ENCODE peak calls at places on chromosomes 13 and 19, in ten cellular contexts. One of them, this sample, is unnamed. For H3K4me1, the result is how much of the 10 kb centered on the place peaks cover.

GRCh38 chr19:43450545-43450997 is 14.8 kb downstream of the LYPD3 start:
- DNase-seq in mesenchymal stem cell: peak
- DNase-seq in heart right ventricle: no peak
- DNase-seq in thoracic aorta: no peak
- DNase-seq in endodermal cell: no peak
- DNase-seq in OCI-LY7: no peak
- DNase-seq in GM23338: no peak
- DNase-seq in body of pancreas: no peak
- DNase-seq in A549: no peak
- DNase-seq in astrocyte: peak
- DNase-seq in this sample: no peak

GRCh38 chr13:104014803-104015645 is 948.8 kb upstream of the SLC10A2 start:
- DNase-seq in OCI-LY7: no peak
- DNase-seq in astrocyte: peak
- DNase-seq in heart right ventricle: no peak
- DNase-seq in endodermal cell: no peak
- DNase-seq in GM23338: no peak
- DNase-seq in thoracic aorta: no peak
- DNase-seq in A549: no peak
- DNase-seq in body of pancreas: no peak
- DNase-seq in mesenchymal stem cell: peak
- DNase-seq in this sample: peak

GRCh38 chr13:77696006-77696862 is 1.3 kb upstream of the SLAIN1 start:
- DNase-seq in astrocyte: no peak
- DNase-seq in body of pancreas: no peak
- DNase-seq in OCI-LY7: peak
- DNase-seq in endodermal cell: peak
- DNase-seq in thoracic aorta: no peak
- DNase-seq in heart right ventricle: no peak
- DNase-seq in A549: no peak
- DNase-seq in mesenchymal stem cell: no peak
- DNase-seq in GM23338: peak
- DNase-seq in this sample: no peak

GRCh38 chr19:45156751-45157150 is 4.0 kb downstream of the NKPD1 start:
- DNase-seq in thoracic aorta: no peak
- DNase-seq in astrocyte: no peak
- DNase-seq in heart right ventricle: no peak
- DNase-seq in body of pancreas: no peak
- DNase-seq in mesenchymal stem cell: no peak
- DNase-seq in endodermal cell: no peak
- DNase-seq in OCI-LY7: no peak
- DNase-seq in GM23338: no peak
- DNase-seq in A549: no peak
- DNase-seq in this sample: no peak

GRCh38 chr13:71801781-71802180 is 65.2 kb downstream of the DACH1 start:
- DNase-seq in astrocyte: no peak
- DNase-seq in heart right ventricle: no peak
- DNase-seq in GM23338: no peak
- DNase-seq in mesenchymal stem cell: no peak
- DNase-seq in body of pancreas: no peak
- DNase-seq in OCI-LY7: no peak
- DNase-seq in endodermal cell: no peak
- DNase-seq in thoracic aorta: no peak
- DNase-seq in A549: no peak
- DNase-seq in this sample: no peak

GRCh38 chr13:72180253-72180952 is 313.4 kb upstream of the DACH1 start:
- DNase-seq in thoracic aorta: no peak
- DNase-seq in body of pancreas: peak
- DNase-seq in heart right ventricle: no peak
- DNase-seq in astrocyte: peak
- DNase-seq in mesenchymal stem cell: no peak
- DNase-seq in endodermal cell: peak
- DNase-seq in A549: no peak
- DNase-seq in OCI-LY7: no peak
- DNase-seq in GM23338: peak
- DNase-seq in this sample: no peak

GRCh38 chr19:49338691-49339363 is 3.6 kb downstream of the CD37 start:
- DNase-seq in OCI-LY7: peak
- DNase-seq in thoracic aorta: peak
- DNase-seq in GM23338: peak
- DNase-seq in mesenchymal stem cell: peak
- DNase-seq in A549: peak
- DNase-seq in heart right ventricle: peak
- DNase-seq in endodermal cell: peak
- DNase-seq in astrocyte: peak
- DNase-seq in body of pancreas: peak
- DNase-seq in this sample: peak

GRCh38 chr13:111554539-111555267 is 234.3 kb downstream of the TEX29 start:
- DNase-seq in A549: no peak
- DNase-seq in body of pancreas: no peak
- DNase-seq in thoracic aorta: no peak
- DNase-seq in astrocyte: no peak
- DNase-seq in OCI-LY7: no peak
- DNase-seq in heart right ventricle: no peak
- DNase-seq in endodermal cell: no peak
- DNase-seq in GM23338: peak
- DNase-seq in mesenchymal stem cell: no peak
- DNase-seq in this sample: no peak

GRCh38 chr13:36207672-36208071 is 6.7 kb downstream of the SOHLH2 start:
- DNase-seq in endodermal cell: no peak
- DNase-seq in astrocyte: no peak
- DNase-seq in heart right ventricle: no peak
- DNase-seq in A549: no peak
- DNase-seq in body of pancreas: no peak
- DNase-seq in GM23338: peak
- DNase-seq in thoracic aorta: no peak
- DNase-seq in OCI-LY7: no peak
- DNase-seq in mesenchymal stem cell: no peak
- DNase-seq in this sample: no peak

GRCh38 chr13:110415669-110416068 is 108.6 kb downstream of the COL4A2 start:
- DNase-seq in A549: peak
- DNase-seq in body of pancreas: no peak
- DNase-seq in thoracic aorta: no peak
- DNase-seq in heart right ventricle: no peak
- DNase-seq in endodermal cell: peak
- DNase-seq in GM23338: peak
- DNase-seq in OCI-LY7: no peak
- DNase-seq in mesenchymal stem cell: peak
- DNase-seq in astrocyte: no peak
- DNase-seq in this sample: no peak
- H3K4me1 ChIP-seq in A549: half or more
- H3K4me1 ChIP-seq in body of pancreas: under half
- H3K4me1 ChIP-seq in thoracic aorta: half or more
- H3K4me1 ChIP-seq in heart right ventricle: half or more
- H3K4me1 ChIP-seq in endodermal cell: under half
- H3K4me1 ChIP-seq in GM23338: under half
- H3K4me1 ChIP-seq in OCI-LY7: under half
- H3K4me1 ChIP-seq in mesenchymal stem cell: under half
- H3K4me1 ChIP-seq in astrocyte: half or more
- H3K4me1 ChIP-seq in this sample: under half

GRCh38 chr19:16117594-16118033 is 5.9 kb downstream of the RAB8A start:
- DNase-seq in GM23338: peak
- DNase-seq in astrocyte: no peak
- DNase-seq in OCI-LY7: peak
- DNase-seq in endodermal cell: peak
- DNase-seq in A549: no peak
- DNase-seq in mesenchymal stem cell: no peak
- DNase-seq in heart right ventricle: no peak
- DNase-seq in body of pancreas: no peak
- DNase-seq in thoracic aorta: no peak
- DNase-seq in this sample: no peak
- H3K4me1 ChIP-seq in GM23338: under half
- H3K4me1 ChIP-seq in astrocyte: under half
- H3K4me1 ChIP-seq in OCI-LY7: half or more
- H3K4me1 ChIP-seq in endodermal cell: under half
- H3K4me1 ChIP-seq in A549: under half
- H3K4me1 ChIP-seq in mesenchymal stem cell: under half
- H3K4me1 ChIP-seq in heart right ventricle: under half
- H3K4me1 ChIP-seq in body of pancreas: under half
- H3K4me1 ChIP-seq in thoracic aorta: under half
- H3K4me1 ChIP-seq in this sample: under half

DNA sequence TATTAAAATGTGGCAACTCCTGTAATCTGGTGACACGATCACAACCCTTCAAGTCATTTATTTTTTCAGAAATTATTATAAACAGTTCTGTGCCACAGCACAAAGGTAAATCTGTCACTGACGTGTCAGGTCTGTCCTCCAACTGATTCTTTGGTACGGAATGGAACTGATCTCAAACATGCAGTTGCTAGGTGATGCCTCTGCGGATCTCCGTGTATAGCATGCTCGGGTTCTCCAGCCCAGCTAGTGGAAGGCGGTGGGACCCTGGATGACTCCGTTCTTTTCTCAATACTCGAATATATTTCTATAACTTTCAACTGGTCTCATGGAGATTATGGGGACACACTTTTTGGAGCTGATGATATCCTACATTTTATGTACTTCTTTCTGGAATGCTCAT is 11.0 kb downstream of the RANBP3 start:
- DNase-seq in body of pancreas: no peak
- DNase-seq in mesenchymal stem cell: no peak
- DNase-seq in heart right ventricle: no peak
- DNase-seq in astrocyte: no peak
- DNase-seq in A549: no peak
- DNase-seq in thoracic aorta: no peak
- DNase-seq in endodermal cell: no peak
- DNase-seq in OCI-LY7: no peak
- DNase-seq in GM23338: no peak
- DNase-seq in this sample: no peak
- H3K4me1 ChIP-seq in body of pancreas: half or more
- H3K4me1 ChIP-seq in mesenchymal stem cell: under half
- H3K4me1 ChIP-seq in heart right ventricle: half or more
- H3K4me1 ChIP-seq in astrocyte: under half
- H3K4me1 ChIP-seq in A549: under half
- H3K4me1 ChIP-seq in thoracic aorta: under half
- H3K4me1 ChIP-seq in endodermal cell: under half
- H3K4me1 ChIP-seq in OCI-LY7: under half
- H3K4me1 ChIP-seq in GM23338: under half
- H3K4me1 ChIP-seq in this sample: under half

GRCh38 chr13:43984292-43984691 is 104.6 kb downstream of the LACC1 start:
- DNase-seq in endodermal cell: no peak
- DNase-seq in heart right ventricle: no peak
- DNase-seq in thoracic aorta: no peak
- DNase-seq in body of pancreas: no peak
- DNase-seq in GM23338: no peak
- DNase-seq in mesenchymal stem cell: no peak
- DNase-seq in OCI-LY7: no peak
- DNase-seq in astrocyte: no peak
- DNase-seq in A549: no peak
- DNase-seq in this sample: no peak

GRCh38 chr13:43981091-43981490 is 101.4 kb downstream of the LACC1 start:
- DNase-seq in thoracic aorta: no peak
- DNase-seq in A549: no peak
- DNase-seq in mesenchymal stem cell: no peak
- DNase-seq in GM23338: peak
- DNase-seq in astrocyte: no peak
- DNase-seq in heart right ventricle: no peak
- DNase-seq in OCI-LY7: no peak
- DNase-seq in body of pancreas: no peak
- DNase-seq in endodermal cell: peak
- DNase-seq in this sample: no peak

GRCh38 chr13:43985437-43986051 is 105.8 kb downstream of the LACC1 start:
- DNase-seq in astrocyte: no peak
- DNase-seq in heart right ventricle: no peak
- DNase-seq in thoracic aorta: no peak
- DNase-seq in mesenchymal stem cell: no peak
- DNase-seq in OCI-LY7: no peak
- DNase-seq in endodermal cell: no peak
- DNase-seq in A549: no peak
- DNase-seq in GM23338: no peak
- DNase-seq in body of pancreas: no peak
- DNase-seq in this sample: no peak

GRCh38 chr13:43981512-43982301 is 102.0 kb downstream of the LACC1 start:
- DNase-seq in thoracic aorta: no peak
- DNase-seq in astrocyte: no peak
- DNase-seq in endodermal cell: no peak
- DNase-seq in mesenchymal stem cell: no peak
- DNase-seq in GM23338: no peak
- DNase-seq in OCI-LY7: no peak
- DNase-seq in body of pancreas: no peak
- DNase-seq in A549: no peak
- DNase-seq in heart right ventricle: no peak
- DNase-seq in this sample: no peak

DNA sequence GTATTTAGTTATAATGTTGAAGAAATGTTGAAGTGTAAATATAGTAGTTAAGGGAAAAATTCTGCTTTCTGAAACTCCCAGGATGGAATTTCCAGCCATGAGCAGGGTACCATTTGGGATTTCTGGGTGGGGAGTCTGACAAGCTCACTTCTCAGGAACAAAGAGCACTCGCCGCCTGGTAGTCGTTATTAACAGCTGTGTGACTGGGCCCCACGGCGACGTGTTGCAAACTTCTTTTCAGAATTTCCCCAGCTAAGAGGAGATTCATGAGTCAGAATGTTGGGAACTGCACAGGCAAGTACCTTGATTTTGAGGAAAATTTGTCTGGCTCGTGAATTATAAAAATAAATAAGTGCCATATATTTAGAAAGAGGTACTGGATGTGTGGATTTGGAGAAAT is 103.7 kb downstream of the LACC1 start:
- DNase-seq in astrocyte: no peak
- DNase-seq in A549: no peak
- DNase-seq in heart right ventricle: no peak
- DNase-seq in body of pancreas: no peak
- DNase-seq in GM23338: no peak
- DNase-seq in mesenchymal stem cell: peak
- DNase-seq in OCI-LY7: no peak
- DNase-seq in endodermal cell: no peak
- DNase-seq in thoracic aorta: no peak
- DNase-seq in this sample: no peak
- H3K4me1 ChIP-seq in astrocyte: under half
- H3K4me1 ChIP-seq in A549: under half
- H3K4me1 ChIP-seq in heart right ventricle: under half
- H3K4me1 ChIP-seq in body of pancreas: under half
- H3K4me1 ChIP-seq in GM23338: under half
- H3K4me1 ChIP-seq in mesenchymal stem cell: under half
- H3K4me1 ChIP-seq in OCI-LY7: under half
- H3K4me1 ChIP-seq in endodermal cell: under half
- H3K4me1 ChIP-seq in thoracic aorta: under half
- H3K4me1 ChIP-seq in this sample: under half

This sample was measured in SJCRH30.